ENCODE peak calls at places on chromosome 11, in eight cellular contexts. X is NCI-H446 treated with DMSO at 0.1 percent for 48 hours; R is NCI-H510A treated with DMSO at 0.1 percent for 48 hours; U is stimulated activated CD4-positive, alpha-beta T cell treated with anti-CD3 and anti-CD28 coated beads, Interleukin-15, amount 100 ng/mL, for 1 hour; H is KG1; L is activated gamma-delta T cell treated with anti-CD3 and anti-CD28 coated beads, Interleukin-2, amount 50 U/mL, for 16 hours; Y is activated CD8-positive, alpha-beta memory T cell treated with anti-CD3 and anti-CD28 coated beads, Interleukin-2, amount 50 U/mL, for 4 hours; Q is WERI-Rb-1. O is an unnamed sample.
A peak's percentile ranks its signal among the peaks of the same experiment; 100 is the strongest.

GRCh38 chr11:68721075-68721474 is 30.2 kb downstream of the TESMIN start:
- DNase-seq in X (no peak), R (no peak), U (no peak), H (no peak), L (no peak), Y (no peak), Q (no peak), O (no peak)

GRCh38 chr11:26992031-26992541 is 1.8 kb upstream of the FIBIN start:
- DNase-seq in X (peak; percentile 17), R (no peak), U (no peak), H (no peak), L (no peak), Y (no peak), Q (no peak), O (no peak)

GRCh38 chr11:74822187-74822586 is 73.5 kb downstream of the RNF169 start:
- DNase-seq in X (peak; percentile 46), R (no peak), U (no peak), H (no peak), L (no peak), Y (no peak), Q (no peak), O (no peak)

GRCh38 chr11:61733120-61733978 is 19.1 kb upstream of the MYRF start:
- DNase-seq in X (peak; percentile 74), R (peak; percentile 82), U (peak; percentile 72), H (peak; percentile 53), L (peak; percentile 65), Y (peak; percentile 87), Q (peak; percentile 87), O (peak; percentile 77)

GRCh38 chr11:117625237-117625636 is 171.8 kb downstream of the DSCAML1 start:
- DNase-seq in X (no peak), R (no peak), U (no peak), H (no peak), L (no peak), Y (no peak), Q (no peak), O (no peak)

GRCh38 chr11:103013426-103013825 is 57.9 kb upstream of the MMP13 start:
- DNase-seq in X (no peak), R (no peak), U (no peak), H (no peak), L (no peak), Y (no peak), Q (no peak), O (no peak)

GRCh38 chr11:66001941-66002647 is at the start of the genes BANF1 and EIF1AD:
- DNase-seq in X (peak; percentile 96), R (peak; percentile 95), U (peak; percentile 78), H (peak; percentile 100), L (peak; percentile 90), Y (peak; percentile 86), Q (peak; percentile 93), O (peak; percentile 98)

GRCh38 chr11:17828311-17828751 is 93.8 kb downstream of the KCNC1 start:
- DNase-seq in X (no peak), R (no peak), U (no peak), H (no peak), L (no peak), Y (no peak), Q (no peak), O (no peak)

GRCh38 chr11:12552677-12553076 is 121.5 kb upstream of the TEAD1 start:
- DNase-seq in X (no peak), R (no peak), U (no peak), H (no peak), L (no peak), Y (no peak), Q (no peak), O (no peak)

GRCh38 chr11:22197139-22197893 is 4.4 kb downstream of the ANO5 start:
- DNase-seq in X (no peak), R (no peak), U (no peak), H (no peak), L (no peak), Y (no peak), Q (no peak), O (no peak)

GRCh38 chr11:9385288-9385902 is 943 bp downstream of the IPO7 start:
- DNase-seq in X (no peak), R (no peak), U (no peak), H (no peak), L (no peak), Y (no peak), Q (no peak), O (no peak)

GRCh38 chr11:78698612-78699011 is 123.9 kb upstream of the NARS2 start:
- DNase-seq in X (no peak), R (no peak), U (no peak), H (no peak), L (no peak), Y (no peak), Q (no peak), O (no peak)

GRCh38 chr11:73143126-73143838 is 1.2 kb upstream of the FCHSD2 start:
- DNase-seq in X (no peak), R (peak; percentile 64), U (no peak), H (peak; percentile 95), L (peak; percentile 12), Y (peak; percentile 50), Q (peak; percentile 56), O (no peak)

GRCh38 chr11:35305670-35306382 is 113.5 kb downstream of the SLC1A2 start:
- DNase-seq in X (no peak), R (no peak), U (no peak), H (no peak), L (no peak), Y (peak; percentile 40), Q (peak; percentile 16), O (no peak)

O was measured in stimulated activated effector memory CD8-positive, alpha-beta T cell treated with anti-CD3 and anti-CD28 coated beads, Interleukin-12 subunit alpha, Interleukin-12 subunit beta, amount 100 ng/mL, for 72 hours.